ENCODE peak calls at places on chromosomes 13 and 19, in eight cellular contexts. J, G, P, S, D, Q, R and C are unnamed samples.

GRCh38 chr19:13881692-13882418 is 4.9 kb downstream of the NANOS3 start:
- DNase-seq in J (peak; percentile 43), G (no peak), P (peak; percentile 60), S (peak; percentile 68), D (no peak), Q (no peak), R (peak; percentile 51), C (no peak)

GRCh38 chr13:40119852-40120251 is 464.4 kb downstream of the COG6 start:
- DNase-seq in J (no peak), G (no peak), P (no peak), S (no peak), D (no peak), Q (no peak), R (no peak), C (no peak)

GRCh38 chr13:45121421-45121820 is 1.1 kb downstream of the GTF2F2 start:
- DNase-seq in J (no peak), G (no peak), P (no peak), S (no peak), D (peak; percentile 3), Q (peak; percentile 10), R (no peak), C (no peak)

GRCh38 chr13:28246891-28247290 is 108.5 kb downstream of the PAN3 start:
- DNase-seq in J (no peak), G (no peak), P (no peak), S (no peak), D (no peak), Q (no peak), R (no peak), C (no peak)

GRCh38 chr19:48372904-48373303 is 8.7 kb downstream of the SYNGR4 start:
- DNase-seq in J (no peak), G (no peak), P (peak; percentile 70), S (no peak), D (peak; percentile 41), Q (no peak), R (no peak), C (peak; percentile 79)

GRCh38 chr19:507286-508203 is at the start of gene TPGS1:
- DNase-seq in J (peak; percentile 91), G (peak; percentile 75), P (peak; percentile 83), S (peak; percentile 91), D (peak; percentile 67), Q (peak; percentile 80), R (peak; percentile 84), C (peak; percentile 98)

GRCh38 chr19:18107235-18108083 is 9.9 kb downstream of the MAST3 start:
- DNase-seq in J (peak; percentile 70), G (no peak), P (no peak), S (no peak), D (no peak), Q (no peak), R (no peak), C (no peak)

GRCh38 chr13:33318037-33318436 is 32.5 kb upstream of the STARD13 start:
- DNase-seq in J (no peak), G (no peak), P (no peak), S (no peak), D (no peak), Q (no peak), R (no peak), C (no peak)

GRCh38 chr13:109764474-109765292 is 21.7 kb downstream of the IRS2 start:
- DNase-seq in J (no peak), G (no peak), P (no peak), S (peak; percentile 51), D (no peak), Q (no peak), R (peak; percentile 21), C (peak; percentile 53)

GRCh38 chr19:1066748-1067340 is at the start of gene ARHGAP45:
- DNase-seq in J (peak; percentile 86), G (peak; percentile 77), P (peak; percentile 54), S (peak; percentile 91), D (no peak), Q (no peak), R (peak; percentile 88), C (no peak)

GRCh38 chr13:67134322-67135129 is 95.6 kb downstream of the PCDH9 start:
- DNase-seq in J (no peak), G (no peak), P (no peak), S (no peak), D (no peak), Q (no peak), R (no peak), C (no peak)

GRCh38 chr13:44155422-44156293 is 218.0 kb upstream of the SERP2 start:
- DNase-seq in J (no peak), G (no peak), P (peak; percentile 79), S (no peak), D (no peak), Q (no peak), R (no peak), C (no peak)

GRCh38 chr13:98328511-98328910 is 151.4 kb upstream of the RNF113B start:
- DNase-seq in J (no peak), G (no peak), P (no peak), S (no peak), D (no peak), Q (no peak), R (no peak), C (no peak)

GRCh38 chr13:102870677-102871415 is 25.0 kb downstream of the ERCC5 start:
- DNase-seq in J (peak; percentile 60), G (peak; percentile 34), P (peak; percentile 50), S (peak; percentile 49), D (peak; percentile 51), Q (peak; percentile 76), R (peak; percentile 50), C (peak; percentile 4)

GRCh38 chr13:31151837-31152236 is 9.9 kb downstream of the HSPH1 start:
- DNase-seq in J (no peak), G (no peak), P (no peak), S (no peak), D (no peak), Q (no peak), R (no peak), C (no peak)

GRCh38 chr19:30096596-30097370 is 154.7 kb downstream of the URI1 start:
- DNase-seq in J (no peak), G (no peak), P (no peak), S (no peak), D (no peak), Q (no peak), R (no peak), C (no peak)

GRCh38 chr13:107864543-107865460 is 350.5 kb downstream of the LIG4 start:
- DNase-seq in J (no peak), G (no peak), P (no peak), S (peak; percentile 34), D (no peak), Q (peak; percentile 50), R (peak; percentile 3), C (no peak)

GRCh38 chr19:44969437-44969836 is 14.3 kb downstream of the CLPTM1 start:
- DNase-seq in J (no peak), G (no peak), P (no peak), S (no peak), D (no peak), Q (no peak), R (no peak), C (no peak)

GRCh38 chr19:39531834-39532232 is 819 bp downstream of the EID2B start:
- DNase-seq in J (no peak), G (no peak), P (no peak), S (no peak), D (no peak), Q (no peak), R (no peak), C (no peak)

GRCh38 chr13:111323549-111323948 is 3.1 kb downstream of the TEX29 start:
- DNase-seq in J (no peak), G (no peak), P (no peak), S (no peak), D (no peak), Q (no peak), R (no peak), C (no peak)

GRCh38 chr19:5961969-5962945 is 15.7 kb downstream of the RANBP3 start:
- DNase-seq in J (peak; percentile 43), G (peak; percentile 61), P (peak; percentile 79), S (peak; percentile 90), D (peak; percentile 92), Q (peak; percentile 29), R (peak; percentile 46), C (peak; percentile 80)

GRCh38 chr13:33379597-33379996 is 94.0 kb upstream of the STARD13 start:
- DNase-seq in J (no peak), G (no peak), P (no peak), S (no peak), D (peak; percentile 94), Q (no peak), R (no peak), C (no peak)

GRCh38 chr19:351976-352625 is 7.5 kb upstream of the MIER2 start:
- DNase-seq in J (no peak), G (no peak), P (no peak), S (no peak), D (no peak), Q (no peak), R (no peak), C (no peak)

GRCh38 chr13:49020940-49021548 is 45.3 kb downstream of the FNDC3A start:
- DNase-seq in J (no peak), G (no peak), P (no peak), S (no peak), D (no peak), Q (no peak), R (no peak), C (no peak)

GRCh38 chr19:33177417-33177976 is 16.6 kb upstream of the LRP3 start:
- DNase-seq in J (no peak), G (peak; percentile 69), P (no peak), S (no peak), D (peak; percentile 84), Q (peak; percentile 85), R (peak; percentile 66), C (no peak)

GRCh38 chr19:16327911-16328823 is 3.5 kb downstream of the KLF2 start:
- DNase-seq in J (peak; percentile 78), G (peak; percentile 41), P (peak; percentile 74), S (peak; percentile 76), D (no peak), Q (no peak), R (peak; percentile 45), C (no peak)

GRCh38 chr13:50226515-50227147 is 211.4 kb downstream of the KCNRG start:
- DNase-seq in J (no peak), G (no peak), P (no peak), S (no peak), D (no peak), Q (no peak), R (no peak), C (no peak)

GRCh38 chr19:28067882-28068281 is 1145.1 kb downstream of the UQCRFS1 start:
- DNase-seq in J (no peak), G (no peak), P (no peak), S (no peak), D (no peak), Q (no peak), R (no peak), C (no peak)

GRCh38 chr19:49157445-49158224 is at the start of gene TRPM4:
- DNase-seq in J (no peak), G (no peak), P (peak; percentile 98), S (peak; percentile 73), D (peak; percentile 78), Q (peak; percentile 98), R (peak; percentile 67), C (peak; percentile 33)

GRCh38 chr19:29576761-29577661 is 29.1 kb upstream of the POP4 start:
- DNase-seq in J (no peak), G (no peak), P (no peak), S (no peak), D (no peak), Q (no peak), R (peak; percentile 33), C (no peak)

GRCh38 chr13:65112123-65113075 is 2117.7 kb downstream of the PCDH9 start:
- DNase-seq in J (no peak), G (no peak), P (no peak), S (no peak), D (no peak), Q (no peak), R (no peak), C (no peak)